ENCODE peak calls at places on chromosomes 7 and 10, in ten cellular contexts. One of them, this sample, is unnamed.

GRCh38 chr7:76069238-76069638 is 21.3 kb downstream of the MDH2 start:
- DNase-seq in CD4-positive, alpha-beta T cell: no peak
- DNase-seq in body of pancreas: no peak
- DNase-seq in endodermal cell: peak; percentile 83
- DNase-seq in stomach: peak; percentile 39
- DNase-seq in AG04450: peak; percentile 88
- DNase-seq in heart right ventricle: peak; percentile 73
- DNase-seq in CD8-positive, alpha-beta T cell: no peak
- DNase-seq in upper lobe of left lung: peak; percentile 22
- DNase-seq in transverse colon: peak; percentile 59
- DNase-seq in this sample: peak; percentile 74

GRCh38 chr10:79981673-79982485 is 33.0 kb upstream of the SFTPD start:
- DNase-seq in AG04450: no peak
- DNase-seq in endodermal cell: peak; percentile 89
- DNase-seq in CD4-positive, alpha-beta T cell: no peak
- DNase-seq in heart right ventricle: peak; percentile 55
- DNase-seq in CD8-positive, alpha-beta T cell: no peak
- DNase-seq in upper lobe of left lung: peak; percentile 92
- DNase-seq in body of pancreas: peak; percentile 78
- DNase-seq in transverse colon: peak; percentile 52
- DNase-seq in stomach: peak; percentile 72
- DNase-seq in this sample: peak; percentile 71

GRCh38 chr7:157827045-157827862 is 490.4 kb downstream of the DNAJB6 start:
- DNase-seq in stomach: no peak
- DNase-seq in heart right ventricle: no peak
- DNase-seq in CD4-positive, alpha-beta T cell: peak; percentile 20
- DNase-seq in upper lobe of left lung: no peak
- DNase-seq in CD8-positive, alpha-beta T cell: no peak
- DNase-seq in body of pancreas: no peak
- DNase-seq in AG04450: no peak
- DNase-seq in endodermal cell: no peak
- DNase-seq in transverse colon: no peak
- DNase-seq in this sample: no peak

GRCh38 chr7:123004931-123005330 is 9.4 kb upstream of the TAS2R16 start:
- DNase-seq in upper lobe of left lung: no peak
- DNase-seq in AG04450: no peak
- DNase-seq in CD8-positive, alpha-beta T cell: no peak
- DNase-seq in CD4-positive, alpha-beta T cell: no peak
- DNase-seq in heart right ventricle: no peak
- DNase-seq in body of pancreas: no peak
- DNase-seq in stomach: no peak
- DNase-seq in endodermal cell: no peak
- DNase-seq in transverse colon: no peak
- DNase-seq in this sample: no peak

GRCh38 chr10:11823122-11823988 is at the start of gene PROSER2:
- DNase-seq in body of pancreas: peak; percentile 62
- DNase-seq in endodermal cell: peak; percentile 77
- DNase-seq in upper lobe of left lung: peak; percentile 95
- DNase-seq in transverse colon: peak; percentile 65
- DNase-seq in stomach: peak; percentile 72
- DNase-seq in AG04450: no peak
- DNase-seq in CD4-positive, alpha-beta T cell: no peak
- DNase-seq in CD8-positive, alpha-beta T cell: peak; percentile 2
- DNase-seq in heart right ventricle: peak; percentile 49
- DNase-seq in this sample: peak; percentile 86

GRCh38 chr7:29122750-29123149 is 23.6 kb downstream of the CPVL start:
- DNase-seq in CD4-positive, alpha-beta T cell: no peak
- DNase-seq in stomach: no peak
- DNase-seq in endodermal cell: no peak
- DNase-seq in body of pancreas: no peak
- DNase-seq in CD8-positive, alpha-beta T cell: no peak
- DNase-seq in upper lobe of left lung: no peak
- DNase-seq in heart right ventricle: no peak
- DNase-seq in AG04450: no peak
- DNase-seq in transverse colon: no peak
- DNase-seq in this sample: no peak

GRCh38 chr7:70598976-70599375 is 533.0 kb upstream of the GALNT17 start:
- DNase-seq in upper lobe of left lung: no peak
- DNase-seq in heart right ventricle: no peak
- DNase-seq in body of pancreas: no peak
- DNase-seq in stomach: peak; percentile 75
- DNase-seq in transverse colon: peak; percentile 83
- DNase-seq in CD8-positive, alpha-beta T cell: no peak
- DNase-seq in endodermal cell: no peak
- DNase-seq in CD4-positive, alpha-beta T cell: no peak
- DNase-seq in AG04450: no peak
- DNase-seq in this sample: no peak

GRCh38 chr7:107890493-107890961 is 456 bp upstream of the DLD start:
- DNase-seq in upper lobe of left lung: no peak
- DNase-seq in CD8-positive, alpha-beta T cell: no peak
- DNase-seq in body of pancreas: no peak
- DNase-seq in endodermal cell: no peak
- DNase-seq in stomach: no peak
- DNase-seq in CD4-positive, alpha-beta T cell: no peak
- DNase-seq in transverse colon: no peak
- DNase-seq in AG04450: no peak
- DNase-seq in heart right ventricle: no peak
- DNase-seq in this sample: no peak

GRCh38 chr7:25949672-25950487 is 202.1 kb upstream of the NFE2L3 start:
- DNase-seq in transverse colon: peak; percentile 65
- DNase-seq in endodermal cell: peak; percentile 83
- DNase-seq in stomach: peak; percentile 54
- DNase-seq in body of pancreas: peak; percentile 73
- DNase-seq in upper lobe of left lung: peak; percentile 76
- DNase-seq in CD8-positive, alpha-beta T cell: no peak
- DNase-seq in heart right ventricle: no peak
- DNase-seq in CD4-positive, alpha-beta T cell: no peak
- DNase-seq in AG04450: no peak
- DNase-seq in this sample: no peak

GRCh38 chr10:3241128-3242057 is 68.8 kb upstream of the PITRM1 start:
- DNase-seq in CD8-positive, alpha-beta T cell: no peak
- DNase-seq in heart right ventricle: no peak
- DNase-seq in transverse colon: no peak
- DNase-seq in CD4-positive, alpha-beta T cell: no peak
- DNase-seq in upper lobe of left lung: no peak
- DNase-seq in AG04450: no peak
- DNase-seq in endodermal cell: no peak
- DNase-seq in body of pancreas: no peak
- DNase-seq in stomach: no peak
- DNase-seq in this sample: no peak

GRCh38 chr10:69870591-69870990 is 68.9 kb downstream of the COL13A1 start:
- DNase-seq in AG04450: no peak
- DNase-seq in transverse colon: no peak
- DNase-seq in upper lobe of left lung: no peak
- DNase-seq in body of pancreas: no peak
- DNase-seq in endodermal cell: peak; percentile 58
- DNase-seq in CD8-positive, alpha-beta T cell: no peak
- DNase-seq in stomach: no peak
- DNase-seq in CD4-positive, alpha-beta T cell: no peak
- DNase-seq in heart right ventricle: no peak
- DNase-seq in this sample: no peak

GRCh38 chr10:130363051-130363450 is 226.9 kb downstream of the GLRX3 start:
- DNase-seq in stomach: no peak
- DNase-seq in upper lobe of left lung: no peak
- DNase-seq in AG04450: no peak
- DNase-seq in endodermal cell: no peak
- DNase-seq in transverse colon: no peak
- DNase-seq in CD8-positive, alpha-beta T cell: no peak
- DNase-seq in heart right ventricle: no peak
- DNase-seq in CD4-positive, alpha-beta T cell: no peak
- DNase-seq in body of pancreas: no peak
- DNase-seq in this sample: no peak

GRCh38 chr10:72846225-72846624 is 47.3 kb upstream of the OIT3 start:
- DNase-seq in CD8-positive, alpha-beta T cell: no peak
- DNase-seq in stomach: no peak
- DNase-seq in endodermal cell: no peak
- DNase-seq in CD4-positive, alpha-beta T cell: no peak
- DNase-seq in AG04450: peak; percentile 44
- DNase-seq in transverse colon: no peak
- DNase-seq in upper lobe of left lung: no peak
- DNase-seq in body of pancreas: no peak
- DNase-seq in heart right ventricle: no peak
- DNase-seq in this sample: no peak

GRCh38 chr7:20742913-20743312 is 43.8 kb downstream of the SP8 start:
- DNase-seq in body of pancreas: no peak
- DNase-seq in transverse colon: no peak
- DNase-seq in CD4-positive, alpha-beta T cell: no peak
- DNase-seq in stomach: no peak
- DNase-seq in upper lobe of left lung: no peak
- DNase-seq in heart right ventricle: no peak
- DNase-seq in CD8-positive, alpha-beta T cell: no peak
- DNase-seq in AG04450: no peak
- DNase-seq in endodermal cell: no peak
- DNase-seq in this sample: no peak

GRCh38 chr7:20735346-20736065 is 51.2 kb downstream of the SP8 start:
- DNase-seq in body of pancreas: no peak
- DNase-seq in upper lobe of left lung: no peak
- DNase-seq in endodermal cell: no peak
- DNase-seq in CD4-positive, alpha-beta T cell: no peak
- DNase-seq in stomach: no peak
- DNase-seq in CD8-positive, alpha-beta T cell: no peak
- DNase-seq in heart right ventricle: no peak
- DNase-seq in AG04450: no peak
- DNase-seq in transverse colon: no peak
- DNase-seq in this sample: no peak

GRCh38 chr7:20738517-20739481 is 47.9 kb downstream of the SP8 start:
- DNase-seq in heart right ventricle: no peak
- DNase-seq in body of pancreas: no peak
- DNase-seq in CD4-positive, alpha-beta T cell: no peak
- DNase-seq in AG04450: no peak
- DNase-seq in endodermal cell: no peak
- DNase-seq in upper lobe of left lung: no peak
- DNase-seq in stomach: no peak
- DNase-seq in transverse colon: no peak
- DNase-seq in CD8-positive, alpha-beta T cell: no peak
- DNase-seq in this sample: no peak

GRCh38 chr7:20741801-20742200 is 44.9 kb downstream of the SP8 start:
- DNase-seq in body of pancreas: no peak
- DNase-seq in transverse colon: no peak
- DNase-seq in upper lobe of left lung: no peak
- DNase-seq in endodermal cell: no peak
- DNase-seq in CD8-positive, alpha-beta T cell: no peak
- DNase-seq in CD4-positive, alpha-beta T cell: no peak
- DNase-seq in AG04450: no peak
- DNase-seq in stomach: no peak
- DNase-seq in heart right ventricle: no peak
- DNase-seq in this sample: no peak

GRCh38 chr7:20737840-20738448 is 48.7 kb downstream of the SP8 start:
- DNase-seq in endodermal cell: no peak
- DNase-seq in heart right ventricle: no peak
- DNase-seq in transverse colon: no peak
- DNase-seq in CD8-positive, alpha-beta T cell: no peak
- DNase-seq in AG04450: no peak
- DNase-seq in upper lobe of left lung: no peak
- DNase-seq in CD4-positive, alpha-beta T cell: no peak
- DNase-seq in stomach: no peak
- DNase-seq in body of pancreas: no peak
- DNase-seq in this sample: no peak
- H3K27ac ChIP-seq in endodermal cell: no peak overlapping the region
- H3K27ac ChIP-seq in heart right ventricle: no peak overlapping the region
- H3K27ac ChIP-seq in transverse colon: no peak overlapping the region
- H3K27ac ChIP-seq in CD8-positive, alpha-beta T cell: no peak overlapping the region
- H3K27ac ChIP-seq in AG04450: no peak overlapping the region
- H3K27ac ChIP-seq in upper lobe of left lung: no peak overlapping the region
- H3K27ac ChIP-seq in CD4-positive, alpha-beta T cell: no peak overlapping the region
- H3K27ac ChIP-seq in stomach: no peak overlapping the region
- H3K27ac ChIP-seq in body of pancreas: no peak overlapping the region
- H3K27ac ChIP-seq in this sample: no peak overlapping the region

DNA sequence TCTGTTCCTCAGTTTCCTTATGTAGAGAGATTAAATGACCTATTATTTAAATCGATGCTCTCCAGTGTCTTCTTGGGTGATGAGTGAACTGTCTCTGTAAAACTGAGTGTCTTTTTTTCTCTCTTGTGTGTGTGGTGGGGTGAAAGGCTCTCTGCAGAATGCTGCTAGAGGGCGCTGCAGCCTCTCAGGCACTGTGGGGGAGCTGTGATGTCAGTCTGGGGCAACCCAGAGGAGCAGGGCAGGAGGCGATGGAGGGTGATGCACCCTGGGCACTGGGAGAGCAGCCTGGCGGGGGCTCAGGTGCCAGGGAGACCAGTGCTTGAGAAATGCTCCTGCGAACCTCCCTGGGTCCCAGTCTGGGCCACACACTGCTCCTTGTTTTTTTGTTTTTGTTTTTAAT is 110.1 kb upstream of the POM121L12 start:
- DNase-seq in transverse colon: no peak
- DNase-seq in AG04450: no peak
- DNase-seq in CD4-positive, alpha-beta T cell: no peak
- DNase-seq in upper lobe of left lung: peak; percentile 27
- DNase-seq in stomach: no peak
- DNase-seq in heart right ventricle: no peak
- DNase-seq in endodermal cell: peak; percentile 64
- DNase-seq in body of pancreas: no peak
- DNase-seq in CD8-positive, alpha-beta T cell: no peak
- DNase-seq in this sample: no peak
- TF ChIP-seq CTCF in transverse colon: no peak
- TF ChIP-seq CTCF in AG04450: no peak
- TF ChIP-seq CTCF in CD4-positive, alpha-beta T cell: no peak
- TF ChIP-seq CTCF in upper lobe of left lung: no peak
- TF ChIP-seq CTCF in stomach: no peak
- TF ChIP-seq CTCF in heart right ventricle: no peak
- TF ChIP-seq CTCF in endodermal cell: peak; percentile 59
- TF ChIP-seq CTCF in body of pancreas: no peak
- TF ChIP-seq CTCF in CD8-positive, alpha-beta T cell: no peak
- TF ChIP-seq CTCF in this sample: no peak

GRCh38 chr10:127527891-127528290 is 21.2 kb upstream of the NPS start:
- DNase-seq in stomach: no peak
- DNase-seq in heart right ventricle: peak; percentile 45
- DNase-seq in upper lobe of left lung: no peak
- DNase-seq in body of pancreas: no peak
- DNase-seq in endodermal cell: no peak
- DNase-seq in CD4-positive, alpha-beta T cell: no peak
- DNase-seq in transverse colon: no peak
- DNase-seq in AG04450: no peak
- DNase-seq in CD8-positive, alpha-beta T cell: no peak
- DNase-seq in this sample: peak; percentile 97
- H3K27ac ChIP-seq in stomach: no peak overlapping the region
- H3K27ac ChIP-seq in heart right ventricle: peak overlapping the region; percentile 72
- H3K27ac ChIP-seq in upper lobe of left lung: no peak overlapping the region
- H3K27ac ChIP-seq in body of pancreas: no peak overlapping the region
- H3K27ac ChIP-seq in endodermal cell: no peak overlapping the region
- H3K27ac ChIP-seq in CD4-positive, alpha-beta T cell: no peak overlapping the region
- H3K27ac ChIP-seq in transverse colon: no peak overlapping the region
- H3K27ac ChIP-seq in AG04450: no peak overlapping the region
- H3K27ac ChIP-seq in CD8-positive, alpha-beta T cell: no peak overlapping the region
- H3K27ac ChIP-seq in this sample: peak overlapping the region; percentile 83

GRCh38 chr7:92448185-92448747 is 984 bp downstream of the GATAD1 start:
- DNase-seq in CD8-positive, alpha-beta T cell: peak; percentile 44
- DNase-seq in transverse colon: peak; percentile 67
- DNase-seq in upper lobe of left lung: no peak
- DNase-seq in AG04450: no peak
- DNase-seq in stomach: peak; percentile 60
- DNase-seq in body of pancreas: peak; percentile 68
- DNase-seq in endodermal cell: peak; percentile 72
- DNase-seq in CD4-positive, alpha-beta T cell: peak; percentile 39
- DNase-seq in heart right ventricle: no peak
- DNase-seq in this sample: peak; percentile 68
- TF ChIP-seq CTCF in CD8-positive, alpha-beta T cell: peak; percentile 51
- TF ChIP-seq CTCF in transverse colon: peak; percentile 50
- TF ChIP-seq CTCF in upper lobe of left lung: no peak
- TF ChIP-seq CTCF in AG04450: peak; percentile 58
- TF ChIP-seq CTCF in stomach: no peak
- TF ChIP-seq CTCF in body of pancreas: peak; percentile 16
- TF ChIP-seq CTCF in endodermal cell: peak; percentile 53
- TF ChIP-seq CTCF in CD4-positive, alpha-beta T cell: peak; percentile 55
- TF ChIP-seq CTCF in heart right ventricle: peak; percentile 62
- TF ChIP-seq CTCF in this sample: peak; percentile 62

This sample was measured in A673.